ENCODE peak calls at places on chromosomes 5 and 9, in five cellular contexts. Y is lower leg skin; J is heart left ventricle; Q is stimulated activated CD4-positive, alpha-beta T cell treated with anti-CD3 and anti-CD28 coated beads, Interleukin-15, amount 100 ng/mL, for 48 hours; V is AG09309. B is an unnamed sample.
A peak's percentile ranks its signal among the peaks of the same experiment; 100 is the strongest.

GRCh38 chr5:178788381-178789085 is 58.1 kb upstream of the ZNF354A start:
- DNase-seq in Y (no peak), Q (no peak), V (no peak), J (no peak), B (no peak)

GRCh38 chr5:2135833-2136232 is 253.1 kb upstream of the IRX4 start:
- DNase-seq in Y (no peak), V (no peak), Q (no peak), J (no peak), B (no peak)

GRCh38 chr9:127884427-127884911 is 7.0 kb upstream of the AK1 start:
- DNase-seq in Q (no peak), V (no peak), Y (peak; percentile 84), J (peak; percentile 23), B (no peak)

GRCh38 chr5:177545487-177546261 is 8.7 kb downstream of the FAM193B start:
- DNase-seq in Y (peak; percentile 94), Q (no peak), V (peak; percentile 83), J (peak; percentile 66), B (peak; percentile 55)

GRCh38 chr5:81638471-81638870 is 112.4 kb downstream of the SSBP2 start:
- DNase-seq in Q (no peak), J (no peak), V (no peak), Y (no peak), B (no peak)

GRCh38 chr9:121604242-121604641 is 47.2 kb upstream of the DAB2IP start:
- DNase-seq in Y (no peak), J (no peak), Q (no peak), V (no peak), B (no peak)

GRCh38 chr9:127783111-127783621 is 2.7 kb upstream of the CDK9 start:
- DNase-seq in V (no peak), J (no peak), Y (peak; percentile 93), Q (peak; percentile 59), B (no peak)

GRCh38 chr5:116343961-116344360 is 230.7 kb downstream of the SEMA6A start:
- DNase-seq in Q (no peak), Y (no peak), V (no peak), J (peak; percentile 43), B (no peak)

GRCh38 chr5:88672644-88673493 is 210.1 kb downstream of the MEF2C start:
- DNase-seq in J (no peak), Q (no peak), Y (no peak), V (no peak), B (no peak)

GRCh38 chr9:97300586-97300985 is 6.9 kb upstream of the CCDC180 start:
- DNase-seq in Q (no peak), V (no peak), Y (no peak), J (no peak), B (no peak)

GRCh38 chr9:3027260-3027659 is 183.4 kb upstream of the PUM3 start:
- DNase-seq in V (no peak), Q (no peak), Y (no peak), J (no peak), B (no peak)

GRCh38 chr9:90340421-90340820 is 302.2 kb downstream of the DIRAS2 start:
- DNase-seq in Y (no peak), V (no peak), Q (no peak), J (no peak), B (no peak)

GRCh38 chr5:39826051-39826450 is 401.3 kb upstream of the DAB2 start:
- DNase-seq in V (no peak), Q (no peak), Y (no peak), J (no peak), B (no peak)

GRCh38 chr5:16736158-16736994 is 119.6 kb upstream of the RETREG1 start:
- DNase-seq in Y (peak; percentile 81), V (no peak), Q (no peak), J (peak; percentile 25), B (no peak)

GRCh38 chr9:82797539-82797938 is 265.4 kb downstream of the RASEF start:
- DNase-seq in V (no peak), Y (no peak), Q (no peak), J (peak; percentile 54), B (no peak)

GRCh38 chr9:103169798-103170197 is 174.7 kb downstream of the CYLC2 start:
- DNase-seq in V (no peak), J (no peak), Q (no peak), Y (no peak), B (no peak)

GRCh38 chr9:133538176-133538575 is 3.7 kb downstream of the ADAMTSL2 start:
- DNase-seq in V (no peak), Y (no peak), Q (no peak), J (no peak), B (no peak)

GRCh38 chr5:6705088-6705487 is 8.1 kb upstream of the TENT4A start:
- DNase-seq in V (no peak), Y (no peak), Q (no peak), J (no peak), B (no peak)

GRCh38 chr5:90875456-90875855 is 316.9 kb downstream of the ADGRV1 start:
- DNase-seq in J (no peak), Q (no peak), V (no peak), Y (no peak), B (no peak)

GRCh38 chr9:98989036-98990000 is 45.6 kb downstream of the COL15A1 start:
- DNase-seq in Q (no peak), V (peak; percentile 98), J (peak; percentile 78), Y (peak; percentile 92), B (peak; percentile 99)

GRCh38 chr9:126148994-126149393 is 177.6 kb upstream of the MVB12B start:
- DNase-seq in J (no peak), Q (no peak), Y (no peak), V (no peak), B (no peak)

GRCh38 chr5:14269395-14269794 is 126.3 kb downstream of the TRIO start:
- DNase-seq in Y (no peak), J (no peak), V (no peak), Q (no peak), B (no peak)

GRCh38 chr5:150641006-150641570 is 628 bp downstream of the SYNPO start:
- DNase-seq in Q (no peak), V (peak; percentile 48), Y (no peak), J (peak; percentile 87), B (no peak)

GRCh38 chr5:108054349-108054748 is 327.5 kb downstream of the FBXL17 start:
- DNase-seq in Q (no peak), V (no peak), J (no peak), Y (no peak), B (no peak)

GRCh38 chr9:34072868-34073590 is 24.3 kb upstream of the UBAP2 start:
- DNase-seq in J (no peak), V (peak; percentile 51), Y (no peak), Q (no peak), B (no peak)

GRCh38 chr5:1800470-1801060 is 642 bp upstream of the NDUFS6 start:
- DNase-seq in V (no peak), Y (no peak), J (no peak), Q (no peak), B (no peak)

GRCh38 chr5:158451203-158451982 is 592.4 kb upstream of the CLINT1 start:
- DNase-seq in Q (no peak), V (no peak), J (peak; percentile 66), Y (peak; percentile 87), B (peak; percentile 20)

GRCh38 chr5:148780711-148781110 is 45.7 kb upstream of the ADRB2 start:
- DNase-seq in Q (no peak), J (no peak), V (no peak), Y (no peak), B (no peak)

GRCh38 chr5:160260881-160261815 is 31.8 kb downstream of the FABP6 start:
- DNase-seq in Q (no peak), Y (no peak), J (no peak), V (peak; percentile 4), B (peak; percentile 75)

B was measured in brain pericyte.